ENCODE peak calls at places on chromosomes 7 and 10, in ten cellular contexts. M is stimulated activated CD4-positive, alpha-beta T cell treated with anti-CD3 and anti-CD28 coated beads, Interleukin-1b, Interleukin-23, amount 100 ng/mL, for 1 hour; Y is stimulated activated CD8-positive, alpha-beta memory T cell treated with anti-CD3 and anti-CD28 coated beads, Interleukin-4, amount 100 ng/mL, for 4 hours; Z is CMK; J is left ventricle myocardium superior; S is iPS-NIHi11; T is Panc1; B is OCI-M1; G is WTC11; H is CD8-positive, alpha-beta memory T cell. F is an unnamed sample.

GRCh38 chr7:139453673-139454321 is 29.7 kb downstream of the KLRG2 start:
- DNase-seq in M (no peak), Y (no peak), Z (no peak), J (no peak), S (no peak), T (no peak), B (no peak), G (no peak), H (no peak), F (no peak)

GRCh38 chr7:129796186-129796775 is 156.5 kb downstream of the UBE2H start:
- DNase-seq in M (no peak), Y (no peak), Z (no peak), J (no peak), S (no peak), T (no peak), B (no peak), G (peak), H (no peak), F (no peak)

GRCh38 chr10:127227663-127228062 is 31.3 kb upstream of the INSYN2A start:
- DNase-seq in M (no peak), Y (no peak), Z (no peak), J (no peak), S (no peak), T (no peak), B (no peak), G (no peak), H (no peak), F (no peak)

GRCh38 chr7:153628825-153629224 is 423.4 kb upstream of the DPP6 start:
- DNase-seq in M (no peak), Y (no peak), Z (no peak), J (no peak), S (no peak), T (no peak), B (no peak), G (no peak), H (no peak), F (no peak)

GRCh38 chr10:72665925-72666324 is 26.0 kb upstream of the MCU start:
- DNase-seq in M (no peak), Y (no peak), Z (no peak), J (no peak), S (no peak), T (no peak), B (no peak), G (no peak), H (no peak), F (no peak)

GRCh38 chr7:27409776-27410175 is 167.2 kb downstream of the EVX1 start:
- DNase-seq in M (no peak), Y (no peak), Z (no peak), J (no peak), S (no peak), T (no peak), B (no peak), G (no peak), H (no peak), F (no peak)

GRCh38 chr7:151565541-151565940 is 45.8 kb upstream of the RHEB start:
- DNase-seq in M (no peak), Y (no peak), Z (no peak), J (no peak), S (no peak), T (no peak), B (no peak), G (no peak), H (no peak), F (no peak)

GRCh38 chr7:108001759-108002725 is 919 bp downstream of the LAMB1 start:
- DNase-seq in M (no peak), Y (no peak), Z (no peak), J (peak), S (peak), T (no peak), B (no peak), G (peak), H (no peak), F (no peak)

GRCh38 chr10:92045641-92046106 is 122.1 kb downstream of the BTAF1 start:
- DNase-seq in M (no peak), Y (no peak), Z (no peak), J (no peak), S (peak), T (no peak), B (no peak), G (peak), H (no peak), F (no peak)

GRCh38 chr7:57370066-57370738 is 79.8 kb upstream of the ZNF716 start:
- DNase-seq in M (no peak), Y (no peak), Z (no peak), J (no peak), S (no peak), T (no peak), B (no peak), G (no peak), H (no peak), F (no peak)

GRCh38 chr10:74882427-74882826 is 56.0 kb downstream of the KAT6B start:
- DNase-seq in M (no peak), Y (no peak), Z (no peak), J (no peak), S (no peak), T (no peak), B (no peak), G (no peak), H (no peak), F (no peak)

F was measured in HL-60.